ENCODE peak calls at places on chromosomes 3 and 15, in four cellular contexts. W, D, K and C are unnamed samples.

GRCh38 chr3:151630938-151631417 is 102.7 kb upstream of the AADACL2 start:
- DNase-seq in W (peak), D (peak), K (no peak), C (no peak)

GRCh38 chr15:75335705-75336355 is at the start of gene COMMD4:
- DNase-seq in W (peak), D (peak), K (no peak), C (peak)

GRCh38 chr15:41581110-41581509 is 22.1 kb downstream of the TYRO3 start:
- DNase-seq in W (peak), D (no peak), K (no peak), C (no peak)

GRCh38 chr15:52805351-52806283 is 15.5 kb upstream of the ONECUT1 start:
- DNase-seq in W (no peak), D (no peak), K (no peak), C (no peak)

GRCh38 chr3:71478568-71478967 is 105.0 kb downstream of the FOXP1 start:
- DNase-seq in W (no peak), D (peak), K (no peak), C (no peak)

GRCh38 chr3:183500349-183500748 is 55.2 kb downstream of the KLHL6 start:
- DNase-seq in W (no peak), D (no peak), K (no peak), C (no peak)

GRCh38 chr3:17639257-17639656 is 103.2 kb downstream of the TBC1D5 start:
- DNase-seq in W (no peak), D (peak), K (no peak), C (peak)

GRCh38 chr3:126522363-126522788 is 1.6 kb upstream of the CHST13 start:
- DNase-seq in W (peak), D (peak), K (no peak), C (peak)

GRCh38 chr15:63056843-63057242 is 14.3 kb downstream of the TPM1 start:
- DNase-seq in W (no peak), D (peak), K (no peak), C (no peak)

GRCh38 chr3:62500556-62501294 is 127.4 kb upstream of the FEZF2 start:
- DNase-seq in W (no peak), D (no peak), K (no peak), C (no peak)

DNA sequence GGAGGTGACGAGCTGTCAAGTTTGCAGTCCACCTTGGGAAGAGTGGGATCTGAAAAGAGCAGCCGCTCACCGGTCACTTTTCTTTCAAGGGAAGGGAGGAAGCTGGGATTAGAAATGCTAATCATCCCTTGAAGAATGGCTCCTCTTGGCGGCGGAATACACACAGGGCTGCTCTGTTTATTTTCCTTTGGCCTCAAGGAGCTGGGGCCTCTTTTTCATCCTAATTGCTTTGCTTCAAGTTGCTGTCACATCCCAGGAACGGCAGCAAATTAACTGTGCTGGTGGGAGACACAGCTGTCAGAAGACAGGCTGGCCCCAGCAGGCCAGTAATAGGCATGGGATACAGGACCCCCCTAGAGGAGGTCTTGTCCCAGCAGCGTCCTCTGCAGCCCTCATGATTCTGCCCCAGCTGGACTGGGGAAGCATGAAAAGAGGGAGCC is 6.7 kb downstream of the KBTBD13 start:
- DNase-seq in W (no peak), D (peak), K (no peak), C (no peak)
- TF ChIP-seq CTCF in W (peak), D (peak), K (no peak), C (no peak)

GRCh38 chr3:73216310-73216709 is 154.9 kb downstream of the EBLN2 start:
- DNase-seq in W (no peak), D (no peak), K (no peak), C (no peak)
- H3K4me3 ChIP-seq in W (no peak), D (no peak), K (no peak), C (no peak)

GRCh38 chr3:138187296-138188012 is at the start of gene ARMC8:
- DNase-seq in W (peak), D (no peak), K (no peak), C (no peak)
- TF ChIP-seq FOS in W (no peak), D (no peak), K (no peak), C (no peak)

DNA sequence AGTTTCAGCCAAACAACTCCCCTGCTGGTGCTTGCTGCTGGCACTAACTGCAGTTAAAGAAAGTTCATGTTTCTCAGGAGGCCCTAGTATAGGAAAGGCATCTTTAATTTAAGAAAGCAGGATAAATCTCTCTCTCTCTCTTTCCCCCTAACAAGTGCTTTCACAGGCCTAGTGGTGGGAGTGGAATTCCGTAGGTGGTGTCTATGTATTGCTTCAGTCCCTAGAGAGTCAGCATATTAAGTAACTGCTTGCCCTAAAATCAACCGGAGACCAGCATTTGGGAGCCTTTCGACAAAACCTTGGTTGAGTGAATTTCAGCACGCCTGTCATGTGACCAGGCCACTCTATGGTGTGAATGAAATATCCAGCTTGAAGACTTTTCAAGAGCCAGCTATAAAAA is 169.2 kb upstream of the TGFBR2 start:
- DNase-seq in W (no peak), D (peak), K (no peak), C (no peak)
- TF ChIP-seq CTCF in W (no peak), D (no peak), K (no peak), C (no peak)

GRCh38 chr3:39407259-39407629 is 724 bp downstream of the RPSA start:
- DNase-seq in W (no peak), D (peak), K (no peak), C (peak)

GRCh38 chr3:39407773-39408492 is 1.4 kb downstream of the RPSA start:
- DNase-seq in W (no peak), D (peak), K (no peak), C (no peak)

GRCh38 chr3:39409514-39410136 is 3.1 kb downstream of the RPSA start:
- DNase-seq in W (no peak), D (no peak), K (no peak), C (no peak)

GRCh38 chr3:39406368-39407258 is at the start of gene RPSA:
- DNase-seq in W (peak), D (peak), K (peak), C (peak)

DNA sequence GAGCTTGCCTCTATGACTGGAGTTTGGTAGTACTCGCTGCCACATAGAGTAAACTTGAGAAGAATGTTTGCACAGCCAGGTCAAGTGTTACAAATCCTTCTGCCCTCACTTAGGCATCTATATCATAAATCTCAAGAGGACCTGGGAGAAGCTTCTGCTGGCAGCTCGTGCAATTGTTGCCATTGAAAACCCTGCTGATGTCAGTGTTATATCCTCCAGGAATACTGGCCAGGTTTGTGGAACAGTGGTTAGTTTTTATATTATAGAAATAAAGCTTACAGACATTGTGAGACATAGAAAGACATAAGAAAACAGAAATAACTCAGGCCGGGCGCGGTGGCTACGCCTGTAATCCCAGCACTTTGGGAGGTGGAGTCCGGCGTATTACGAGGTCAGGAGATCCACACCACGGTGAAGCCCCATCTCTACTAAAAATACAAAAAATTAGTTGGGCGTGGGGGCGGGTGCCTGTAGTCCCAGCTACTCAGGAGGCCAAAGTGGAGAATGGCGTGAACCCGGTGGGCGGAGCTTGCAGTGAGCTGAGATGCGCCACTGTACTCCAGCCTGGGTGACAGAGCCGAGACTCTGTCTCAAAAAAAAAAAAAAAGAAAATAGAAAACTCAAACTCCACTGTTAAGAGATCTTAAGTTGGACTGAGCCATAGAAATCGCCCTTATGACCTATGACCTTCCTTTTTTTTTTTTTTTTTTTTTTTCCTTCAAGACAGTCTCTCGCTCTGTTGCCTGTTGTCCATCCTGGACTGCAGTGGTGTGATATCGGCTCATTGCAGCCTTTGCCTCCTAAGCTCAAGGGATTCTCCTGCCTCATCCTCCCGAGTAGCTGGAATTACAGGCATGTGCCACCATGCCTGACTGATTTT is 2.2 kb downstream of the RPSA start:
- DNase-seq in W (no peak), D (no peak), K (no peak), C (no peak)
- H3K4me3 ChIP-seq in W (peak), D (no peak), K (peak), C (peak)

GRCh38 chr3:171995486-171995885 is 43.9 kb upstream of the FNDC3B start:
- DNase-seq in W (no peak), D (no peak), K (no peak), C (no peak)
- TF ChIP-seq FOS in W (no peak), D (no peak), K (no peak), C (no peak)

GRCh38 chr15:56291741-56292140 is 48.1 kb upstream of the RFX7 start:
- DNase-seq in W (no peak), D (no peak), K (no peak), C (no peak)

GRCh38 chr15:56281145-56281544 is 37.5 kb upstream of the RFX7 start:
- DNase-seq in W (no peak), D (no peak), K (no peak), C (no peak)

DNA sequence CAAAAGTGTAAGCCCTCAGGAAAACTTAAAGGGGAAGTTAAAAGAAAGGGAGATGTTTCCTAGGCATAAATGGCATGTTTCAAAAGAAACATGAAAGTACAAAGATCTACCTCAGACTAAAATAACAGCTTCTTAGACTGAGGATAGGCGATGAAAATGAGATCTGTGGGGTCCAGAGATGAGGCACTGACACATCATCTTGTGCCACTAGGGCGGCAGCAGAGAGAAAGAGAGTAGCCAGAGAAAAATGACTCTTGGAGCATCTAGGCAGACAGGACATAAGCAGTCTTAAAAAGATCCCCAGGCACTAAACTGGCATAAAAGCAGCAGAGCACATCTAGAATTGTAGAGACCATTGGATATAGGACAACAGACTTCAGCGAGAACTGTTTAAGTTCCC is 42.5 kb upstream of the RFX7 start:
- DNase-seq in W (peak), D (no peak), K (no peak), C (no peak)
- TF ChIP-seq CTCF in W (peak), D (no peak), K (peak), C (no peak)